ENCODE peak calls at places on chromosomes 5 and 9, in five cellular contexts. One of them, this sample, is unnamed.

GRCh38 chr9:121861501-121862180 is 210.2 kb downstream of the DAB2IP start:
- DNase-seq in left ventricle myocardium inferior: peak; percentile 37
- DNase-seq in colonic mucosa: peak; percentile 36
- DNase-seq in foreskin fibroblast: peak; percentile 61
- DNase-seq in right cardiac atrium: peak; percentile 24
- DNase-seq in this sample: no peak

GRCh38 chr9:6133346-6134063 is 82.1 kb upstream of the IL33 start:
- DNase-seq in foreskin fibroblast: no peak
- DNase-seq in colonic mucosa: no peak
- DNase-seq in right cardiac atrium: no peak
- DNase-seq in left ventricle myocardium inferior: no peak
- DNase-seq in this sample: no peak

GRCh38 chr5:78726556-78726955 is 78.0 kb upstream of the LHFPL2 start:
- DNase-seq in foreskin fibroblast: no peak
- DNase-seq in colonic mucosa: no peak
- DNase-seq in right cardiac atrium: no peak
- DNase-seq in left ventricle myocardium inferior: no peak
- DNase-seq in this sample: no peak

GRCh38 chr9:7097785-7098420 is 340.1 kb downstream of the KDM4C start:
- DNase-seq in foreskin fibroblast: peak; percentile 68
- DNase-seq in colonic mucosa: no peak
- DNase-seq in right cardiac atrium: no peak
- DNase-seq in left ventricle myocardium inferior: no peak
- DNase-seq in this sample: no peak

GRCh38 chr5:160506006-160507004 is 84.7 kb downstream of the PTTG1 start:
- DNase-seq in colonic mucosa: no peak
- DNase-seq in right cardiac atrium: peak; percentile 57
- DNase-seq in left ventricle myocardium inferior: no peak
- DNase-seq in foreskin fibroblast: peak; percentile 77
- DNase-seq in this sample: peak; percentile 56

GRCh38 chr5:88058625-88059024 is 210.0 kb downstream of the TMEM161B start:
- DNase-seq in right cardiac atrium: no peak
- DNase-seq in left ventricle myocardium inferior: no peak
- DNase-seq in colonic mucosa: no peak
- DNase-seq in foreskin fibroblast: no peak
- DNase-seq in this sample: no peak

GRCh38 chr5:125372694-125373621 is 626.5 kb upstream of the ZNF608 start:
- DNase-seq in foreskin fibroblast: peak; percentile 91
- DNase-seq in left ventricle myocardium inferior: no peak
- DNase-seq in right cardiac atrium: no peak
- DNase-seq in colonic mucosa: no peak
- DNase-seq in this sample: no peak

GRCh38 chr5:28301676-28302075 is 1263.3 kb upstream of the CDH9 start:
- DNase-seq in left ventricle myocardium inferior: no peak
- DNase-seq in foreskin fibroblast: peak; percentile 3
- DNase-seq in right cardiac atrium: no peak
- DNase-seq in colonic mucosa: no peak
- DNase-seq in this sample: no peak

GRCh38 chr5:173829826-173830225 is 58.3 kb upstream of the CPEB4 start:
- DNase-seq in colonic mucosa: no peak
- DNase-seq in left ventricle myocardium inferior: no peak
- DNase-seq in foreskin fibroblast: peak; percentile 40
- DNase-seq in right cardiac atrium: no peak
- DNase-seq in this sample: no peak

GRCh38 chr5:43616535-43616934 is 13.6 kb downstream of the NNT start:
- DNase-seq in left ventricle myocardium inferior: no peak
- DNase-seq in colonic mucosa: no peak
- DNase-seq in foreskin fibroblast: peak; percentile 61
- DNase-seq in right cardiac atrium: no peak
- DNase-seq in this sample: no peak

GRCh38 chr5:67092447-67093023 is 104.1 kb downstream of the CD180 start:
- DNase-seq in right cardiac atrium: no peak
- DNase-seq in foreskin fibroblast: peak; percentile 14
- DNase-seq in colonic mucosa: no peak
- DNase-seq in left ventricle myocardium inferior: no peak
- DNase-seq in this sample: no peak

GRCh38 chr5:82720764-82721163 is 356.4 kb downstream of the TMEM167A start:
- DNase-seq in left ventricle myocardium inferior: no peak
- DNase-seq in foreskin fibroblast: no peak
- DNase-seq in colonic mucosa: no peak
- DNase-seq in right cardiac atrium: no peak
- DNase-seq in this sample: no peak

GRCh38 chr5:151562019-151562707 is 29.0 kb downstream of the FAT2 start:
- DNase-seq in left ventricle myocardium inferior: no peak
- DNase-seq in right cardiac atrium: no peak
- DNase-seq in foreskin fibroblast: no peak
- DNase-seq in colonic mucosa: no peak
- DNase-seq in this sample: no peak

GRCh38 chr5:141641634-141642278 is 5.0 kb downstream of the RELL2 start:
- DNase-seq in foreskin fibroblast: peak; percentile 74
- DNase-seq in right cardiac atrium: no peak
- DNase-seq in colonic mucosa: no peak
- DNase-seq in left ventricle myocardium inferior: no peak
- DNase-seq in this sample: no peak

GRCh38 chr5:150017606-150018005 is 17.1 kb downstream of the HMGXB3 start:
- DNase-seq in foreskin fibroblast: peak; percentile 65
- DNase-seq in left ventricle myocardium inferior: no peak
- DNase-seq in colonic mucosa: no peak
- DNase-seq in right cardiac atrium: no peak
- DNase-seq in this sample: no peak

GRCh38 chr9:124353811-124354274 is 61.4 kb downstream of the PSMB7 start:
- DNase-seq in foreskin fibroblast: peak; percentile 71
- DNase-seq in left ventricle myocardium inferior: no peak
- DNase-seq in right cardiac atrium: no peak
- DNase-seq in colonic mucosa: no peak
- DNase-seq in this sample: no peak

GRCh38 chr9:69104830-69105527 is 69.1 kb upstream of the TJP2 start:
- DNase-seq in colonic mucosa: peak; percentile 94
- DNase-seq in right cardiac atrium: no peak
- DNase-seq in foreskin fibroblast: no peak
- DNase-seq in left ventricle myocardium inferior: no peak
- DNase-seq in this sample: no peak

GRCh38 chr5:137034213-137034612 is 464.9 kb downstream of the SPOCK1 start:
- DNase-seq in right cardiac atrium: no peak
- DNase-seq in left ventricle myocardium inferior: no peak
- DNase-seq in colonic mucosa: no peak
- DNase-seq in foreskin fibroblast: no peak
- DNase-seq in this sample: no peak

GRCh38 chr9:35488019-35488418 is 1.9 kb upstream of the RUSC2 start:
- DNase-seq in foreskin fibroblast: peak; percentile 85
- DNase-seq in colonic mucosa: no peak
- DNase-seq in left ventricle myocardium inferior: no peak
- DNase-seq in right cardiac atrium: no peak
- DNase-seq in this sample: no peak

GRCh38 chr5:107248065-107248695 is 422.6 kb downstream of the EFNA5 start:
- DNase-seq in colonic mucosa: peak; percentile 57
- DNase-seq in left ventricle myocardium inferior: peak; percentile 21
- DNase-seq in foreskin fibroblast: peak; percentile 59
- DNase-seq in right cardiac atrium: peak; percentile 48
- DNase-seq in this sample: no peak

GRCh38 chr5:81250004-81250403 is 16.9 kb downstream of the CKMT2 start:
- DNase-seq in foreskin fibroblast: no peak
- DNase-seq in right cardiac atrium: no peak
- DNase-seq in colonic mucosa: no peak
- DNase-seq in left ventricle myocardium inferior: no peak
- DNase-seq in this sample: no peak

GRCh38 chr5:157280927-157281326 is 15.0 kb downstream of the CYFIP2 start:
- DNase-seq in right cardiac atrium: no peak
- DNase-seq in left ventricle myocardium inferior: no peak
- DNase-seq in foreskin fibroblast: peak; percentile 90
- DNase-seq in colonic mucosa: no peak
- DNase-seq in this sample: no peak

GRCh38 chr9:95116002-95116819 is 201.3 kb downstream of the FANCC start:
- DNase-seq in foreskin fibroblast: no peak
- DNase-seq in colonic mucosa: peak; percentile 46
- DNase-seq in left ventricle myocardium inferior: no peak
- DNase-seq in right cardiac atrium: no peak
- DNase-seq in this sample: no peak

GRCh38 chr5:65050826-65051498 is 282.2 kb downstream of the CWC27 start:
- DNase-seq in colonic mucosa: no peak
- DNase-seq in left ventricle myocardium inferior: no peak
- DNase-seq in foreskin fibroblast: peak; percentile 66
- DNase-seq in right cardiac atrium: no peak
- DNase-seq in this sample: no peak

GRCh38 chr9:108356806-108357205 is 499.0 kb downstream of the ACTL7B start:
- DNase-seq in foreskin fibroblast: no peak
- DNase-seq in right cardiac atrium: no peak
- DNase-seq in left ventricle myocardium inferior: no peak
- DNase-seq in colonic mucosa: no peak
- DNase-seq in this sample: no peak

GRCh38 chr5:176648467-176649194 is 1.3 kb downstream of the TSPAN17 start:
- DNase-seq in right cardiac atrium: no peak
- DNase-seq in colonic mucosa: no peak
- DNase-seq in left ventricle myocardium inferior: no peak
- DNase-seq in foreskin fibroblast: no peak
- DNase-seq in this sample: no peak

GRCh38 chr5:171207256-171207866 is 101.7 kb upstream of the TLX3 start:
- DNase-seq in right cardiac atrium: no peak
- DNase-seq in left ventricle myocardium inferior: no peak
- DNase-seq in foreskin fibroblast: peak; percentile 77
- DNase-seq in colonic mucosa: no peak
- DNase-seq in this sample: no peak

GRCh38 chr5:18219241-18219640 is 585.0 kb downstream of the TAF11L14 start:
- DNase-seq in right cardiac atrium: no peak
- DNase-seq in left ventricle myocardium inferior: no peak
- DNase-seq in foreskin fibroblast: no peak
- DNase-seq in colonic mucosa: no peak
- DNase-seq in this sample: no peak